ENCODE peak calls at places on chromosomes 7 and 10, in four cellular contexts. C is K562, F is HepG2, L is GM12878. R is an unnamed sample.

GRCh38 chr7:26348987-26349809 is 57.5 kb downstream of the SNX10 start:
- DNase-seq in C (no peak), L (no peak), F (no peak), R (no peak)

GRCh38 chr7:73900286-73900685 is 39.3 kb downstream of the TMEM270 start:
- DNase-seq in F (no peak), C (no peak), L (no peak), R (no peak)

GRCh38 chr10:70132098-70133029 is at the start of gene AIFM2:
- DNase-seq in C (peak), F (peak), L (no peak), R (peak)

GRCh38 chr10:60155945-60156683 is 233.6 kb downstream of the ANK3 start:
- DNase-seq in C (no peak), L (no peak), F (no peak), R (no peak)

GRCh38 chr7:95874541-95875265 is 102.3 kb downstream of the DYNC1I1 start:
- DNase-seq in C (no peak), F (no peak), L (no peak), R (no peak)

GRCh38 chr10:3774018-3774813 is 10.8 kb downstream of the KLF6 start:
- DNase-seq in L (no peak), C (no peak), F (no peak), R (no peak)

GRCh38 chr10:96560970-96561887 is 25.6 kb downstream of the TM9SF3 start:
- DNase-seq in F (no peak), L (no peak), C (no peak), R (no peak)

GRCh38 chr10:69180525-69181204 is 631 bp downstream of the SUPV3L1 start:
- DNase-seq in L (no peak), C (peak), F (no peak), R (no peak)

GRCh38 chr10:12543589-12543988 is 194.2 kb downstream of the CAMK1D start:
- DNase-seq in L (no peak), C (no peak), F (no peak), R (no peak)

GRCh38 chr7:19294629-19295028 is 149.4 kb upstream of the FERD3L start:
- DNase-seq in C (no peak), F (no peak), L (no peak), R (no peak)

GRCh38 chr10:50501478-50501877 is 122.3 kb downstream of the SGMS1 start:
- DNase-seq in C (peak), F (peak), L (no peak), R (no peak)

GRCh38 chr7:31896929-31897328 is 173.3 kb downstream of the PDE1C start:
- DNase-seq in L (no peak), C (no peak), F (no peak), R (no peak)

GRCh38 chr7:20783716-20784310 is 2.9 kb downstream of the SP8 start:
- DNase-seq in F (no peak), C (no peak), L (no peak), R (no peak)

GRCh38 chr10:60921631-60922030 is 22.4 kb downstream of the RHOBTB1 start:
- DNase-seq in F (no peak), C (no peak), L (no peak), R (no peak)

GRCh38 chr10:97549587-97550322 is 22.8 kb upstream of the ANKRD2 start:
- DNase-seq in L (no peak), F (peak), C (no peak), R (no peak)

GRCh38 chr10:110392860-110393732 is 88.4 kb upstream of the SMNDC1 start:
- DNase-seq in C (no peak), F (no peak), L (no peak), R (no peak)

GRCh38 chr10:2935647-2936386 is 131.5 kb upstream of the PFKP start:
- DNase-seq in F (no peak), L (no peak), C (no peak), R (no peak)

GRCh38 chr7:4261038-4261960 is 420.8 kb upstream of the FOXK1 start:
- DNase-seq in F (no peak), L (no peak), C (no peak), R (no peak)

GRCh38 chr10:122461367-122461728 is at the start of gene HTRA1:
- DNase-seq in F (no peak), C (no peak), L (no peak), R (no peak)

GRCh38 chr10:6878067-6878412 is 298.0 kb upstream of the PRKCQ start:
- DNase-seq in L (no peak), C (peak), F (no peak), R (peak)

GRCh38 chr7:136071106-136071505 is 93.9 kb upstream of the MTPN start:
- DNase-seq in F (no peak), C (no peak), L (no peak), R (no peak)
- TF ChIP-seq CHD2 in F (no peak), C (no peak), L (no peak), R (no peak)

GRCh38 chr7:29866490-29866930 is 60.2 kb downstream of the WIPF3 start:
- DNase-seq in F (no peak), C (no peak), L (no peak), R (no peak)
- TF ChIP-seq ATF3 in F (no peak), C (no peak), L (no peak), R (no peak)

DNA sequence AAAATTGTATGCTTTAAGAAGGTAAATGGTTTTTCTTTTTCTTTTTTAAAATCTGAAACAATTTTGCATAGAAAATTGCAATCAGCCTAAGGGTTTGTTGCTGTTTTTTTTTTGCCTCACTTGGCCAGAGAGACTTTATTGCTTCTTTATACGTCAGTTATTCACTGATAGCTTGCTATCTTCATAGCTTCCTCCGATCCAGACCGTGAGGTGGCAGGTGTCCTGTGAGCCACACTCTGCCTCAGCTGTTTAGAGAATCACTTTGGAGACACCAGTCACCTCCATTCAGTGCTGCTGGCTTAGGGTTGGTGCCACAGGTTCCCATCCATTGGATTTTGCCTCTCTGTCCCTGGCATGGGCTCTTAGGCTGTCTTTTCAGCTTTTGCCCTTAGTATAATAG is 68.0 kb downstream of the HHEX start:
- DNase-seq in F (no peak), L (no peak), C (peak), R (no peak)
- TF ChIP-seq RFX5 in F (no peak), L (no peak), C (no peak), R (no peak)

GRCh38 chr10:29757551-29758297 is 123.0 kb upstream of the SVIL start:
- DNase-seq in C (no peak), F (no peak), L (no peak), R (no peak)
- TF ChIP-seq CHD2 in C (no peak), F (no peak), L (no peak), R (no peak)

GRCh38 chr10:1299041-1299726 is 243.0 kb downstream of the WDR37 start:
- DNase-seq in F (no peak), C (no peak), L (no peak), R (no peak)
- TF ChIP-seq ATF3 in F (no peak), C (no peak), L (no peak), R (no peak)

GRCh38 chr10:85262992-85263391 is 934.6 kb downstream of the CCSER2 start:
- DNase-seq in L (no peak), F (no peak), C (no peak), R (no peak)

GRCh38 chr10:85265121-85265520 is 936.7 kb downstream of the CCSER2 start:
- DNase-seq in L (no peak), F (no peak), C (no peak), R (no peak)

DNA sequence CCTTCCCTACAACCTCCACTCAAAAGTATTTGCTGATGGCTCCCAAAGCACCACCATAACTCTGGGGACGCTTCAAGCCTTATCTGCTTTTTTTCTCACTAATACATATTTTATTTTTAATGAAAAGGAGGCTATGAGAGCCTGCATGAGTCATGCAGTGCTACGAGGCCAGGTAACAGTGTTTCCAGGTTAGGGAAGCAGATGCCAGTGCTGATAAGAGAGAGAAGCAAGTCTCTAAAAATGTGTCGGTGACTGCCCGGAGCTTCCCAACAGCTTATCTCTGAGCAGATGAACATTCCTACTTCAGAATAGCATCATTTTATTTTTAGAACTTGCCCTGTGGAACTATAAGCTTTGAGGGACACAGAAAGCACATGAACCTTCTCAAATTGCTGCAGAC is 931.5 kb downstream of the CCSER2 start:
- DNase-seq in C (no peak), F (no peak), L (no peak), R (no peak)
- TF ChIP-seq RFX5 in C (no peak), F (no peak), L (no peak), R (no peak)

GRCh38 chr7:39022796-39023195 is 45.1 kb downstream of the POU6F2 start:
- DNase-seq in C (no peak), F (no peak), L (no peak), R (no peak)

GRCh38 chr7:39027491-39027890 is 49.8 kb downstream of the POU6F2 start:
- DNase-seq in L (no peak), F (no peak), C (no peak), R (no peak)
- TF ChIP-seq CHD2 in L (no peak), F (no peak), C (no peak), R (no peak)

R was measured in H1.